ENCODE peak calls at places on chromosomes 2 and 18, in ten cellular contexts. V, T, O, Z, J, D, N, B, C and X are unnamed samples.

GRCh38 chr2:237894396-237894979 is 35.1 kb downstream of the RAMP1 start:
- DNase-seq in B (no peak), O (peak; percentile 56), D (no peak), N (no peak), V (no peak), T (no peak), Z (no peak), J (no peak), C (no peak), X (no peak)

GRCh38 chr2:160282063-160282580 is 82.0 kb upstream of the ITGB6 start:
- DNase-seq in T (no peak), V (no peak), D (peak; percentile 10), N (no peak), B (no peak), C (no peak), J (no peak), O (no peak), Z (no peak), X (no peak)

GRCh38 chr2:926259-926780 is 24.3 kb upstream of the SNTG2 start:
- DNase-seq in D (no peak), J (no peak), B (no peak), O (no peak), T (no peak), N (no peak), C (no peak), V (no peak), Z (no peak), X (no peak)

GRCh38 chr2:18454692-18455255 is 105.7 kb downstream of the RDH14 start:
- DNase-seq in N (no peak), B (peak; percentile 65), J (no peak), T (peak; percentile 21), Z (no peak), V (no peak), C (no peak), D (no peak), O (no peak), X (no peak)

GRCh38 chr2:138123741-138124140 is 159.5 kb downstream of the HNMT start:
- DNase-seq in J (no peak), C (no peak), N (no peak), Z (no peak), V (no peak), B (no peak), O (no peak), D (no peak), T (no peak), X (no peak)

GRCh38 chr18:57436193-57436964 is 1.2 kb downstream of the ONECUT2 start:
- DNase-seq in J (no peak), V (no peak), O (peak; percentile 79), Z (no peak), C (no peak), T (no peak), D (no peak), N (no peak), B (no peak), X (no peak)

GRCh38 chr2:74886811-74887210 is 52.9 kb downstream of the HK2 start:
- DNase-seq in O (no peak), D (no peak), N (no peak), J (no peak), B (no peak), C (no peak), V (no peak), Z (no peak), T (no peak), X (no peak)

GRCh38 chr2:9392895-9393757 is 30.2 kb downstream of the ITGB1BP1 start:
- DNase-seq in D (no peak), J (peak; percentile 35), T (no peak), V (peak; percentile 21), C (no peak), O (peak; percentile 88), Z (no peak), B (peak; percentile 91), N (no peak), X (peak; percentile 69)

GRCh38 chr18:72867721-72868665 is at the start of gene NETO1:
- DNase-seq in Z (no peak), B (peak; percentile 56), N (peak; percentile 41), C (no peak), D (no peak), T (no peak), J (no peak), V (peak; percentile 54), O (peak; percentile 67), X (no peak)

GRCh38 chr18:72869786-72870185 is 2.0 kb upstream of the NETO1 start:
- DNase-seq in J (no peak), B (no peak), D (no peak), Z (no peak), V (peak; percentile 20), N (no peak), O (no peak), T (no peak), C (no peak), X (no peak)

GRCh38 chr18:72871091-72871490 is 3.3 kb upstream of the NETO1 start:
- DNase-seq in J (no peak), B (no peak), Z (no peak), O (no peak), V (no peak), T (no peak), C (peak; percentile 6), D (no peak), N (peak; percentile 81), X (no peak)

GRCh38 chr18:72866901-72867701 is 686 bp downstream of the NETO1 start:
- DNase-seq in B (peak; percentile 65), C (no peak), V (peak; percentile 62), D (no peak), N (no peak), T (no peak), Z (no peak), J (no peak), O (no peak), X (no peak)

DNA sequence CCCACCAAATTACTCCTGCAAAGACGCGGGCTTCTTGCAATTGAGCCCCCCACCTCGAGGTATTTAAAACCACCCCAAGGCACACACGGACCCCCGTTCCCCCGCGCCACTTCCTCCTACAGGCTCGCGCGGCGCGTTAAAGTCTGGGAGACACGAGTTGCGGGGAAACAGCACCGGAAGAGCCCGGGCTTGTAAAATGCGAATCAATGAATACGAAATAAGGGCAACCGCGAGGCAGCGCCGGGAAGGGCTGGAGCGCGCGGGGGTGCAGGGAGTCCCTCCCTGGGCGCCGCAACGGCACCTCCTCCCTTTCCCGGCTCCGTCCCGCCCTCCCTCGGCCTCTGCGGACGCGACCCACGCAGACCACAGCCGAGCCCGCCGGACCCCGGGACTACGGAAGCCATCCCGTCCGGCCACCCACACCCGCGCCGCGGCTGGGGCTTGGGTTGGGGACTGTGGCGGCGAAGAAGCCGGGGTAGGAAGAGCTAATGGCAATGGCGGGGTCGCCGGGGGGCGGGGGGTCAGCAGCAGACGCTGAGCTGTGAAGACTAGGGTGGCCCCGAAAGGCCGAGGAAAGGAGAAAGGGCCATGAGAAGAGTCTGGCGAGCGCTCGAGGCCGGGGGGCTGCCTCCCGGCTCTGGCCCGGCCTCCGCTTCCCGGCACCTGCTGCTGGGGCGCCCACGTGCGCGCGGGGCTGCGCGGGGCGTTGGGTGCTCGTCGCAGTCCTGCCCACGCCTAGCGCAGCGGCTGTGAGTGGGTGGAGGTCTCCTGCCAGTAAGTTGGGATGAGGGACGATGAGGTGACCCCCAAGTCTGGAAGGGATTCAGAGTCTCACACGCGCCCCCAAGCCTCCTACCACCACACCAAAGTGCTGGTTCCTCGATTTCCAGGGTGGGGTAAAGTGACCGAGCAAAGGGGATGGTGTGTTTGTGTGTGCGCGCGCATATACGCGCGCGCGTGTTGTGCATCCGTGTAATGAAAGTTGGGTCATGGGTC is 1.2 kb upstream of the NETO1 start:
- DNase-seq in J (no peak), B (peak; percentile 74), T (no peak), V (peak; percentile 30), O (no peak), D (no peak), C (no peak), N (no peak), Z (no peak), X (no peak)
- H3K4me3 ChIP-seq in J (peak overlapping the region; percentile 28), B (no peak overlapping the region), T (peak overlapping the region; percentile 47), V (peak overlapping the region; percentile 57), O (no peak overlapping the region), D (no peak overlapping the region), C (peak overlapping the region; percentile 36), N (peak overlapping the region; percentile 66), Z (no peak overlapping the region), X (peak overlapping the region; percentile 45)

GRCh38 chr2:235666240-235666781 is 172.5 kb downstream of the AGAP1 start:
- DNase-seq in O (no peak), J (no peak), V (peak; percentile 78), D (peak; percentile 62), N (peak; percentile 80), B (peak; percentile 85), C (peak; percentile 90), Z (no peak), T (no peak), X (no peak)

GRCh38 chr2:235670974-235671787 is 177.3 kb downstream of the AGAP1 start:
- DNase-seq in O (no peak), N (no peak), C (no peak), J (peak; percentile 40), D (no peak), V (no peak), T (no peak), B (peak; percentile 73), Z (no peak), X (no peak)

GRCh38 chr2:235668782-235669181 is 174.9 kb downstream of the AGAP1 start:
- DNase-seq in B (no peak), D (no peak), V (no peak), O (no peak), T (no peak), J (no peak), C (no peak), N (no peak), Z (no peak), X (no peak)

GRCh38 chr2:235669983-235670962 is 176.4 kb downstream of the AGAP1 start:
- DNase-seq in N (peak; percentile 64), D (no peak), J (peak; percentile 68), Z (no peak), C (peak; percentile 81), O (peak; percentile 75), B (peak; percentile 98), T (no peak), V (peak; percentile 86), X (no peak)

DNA sequence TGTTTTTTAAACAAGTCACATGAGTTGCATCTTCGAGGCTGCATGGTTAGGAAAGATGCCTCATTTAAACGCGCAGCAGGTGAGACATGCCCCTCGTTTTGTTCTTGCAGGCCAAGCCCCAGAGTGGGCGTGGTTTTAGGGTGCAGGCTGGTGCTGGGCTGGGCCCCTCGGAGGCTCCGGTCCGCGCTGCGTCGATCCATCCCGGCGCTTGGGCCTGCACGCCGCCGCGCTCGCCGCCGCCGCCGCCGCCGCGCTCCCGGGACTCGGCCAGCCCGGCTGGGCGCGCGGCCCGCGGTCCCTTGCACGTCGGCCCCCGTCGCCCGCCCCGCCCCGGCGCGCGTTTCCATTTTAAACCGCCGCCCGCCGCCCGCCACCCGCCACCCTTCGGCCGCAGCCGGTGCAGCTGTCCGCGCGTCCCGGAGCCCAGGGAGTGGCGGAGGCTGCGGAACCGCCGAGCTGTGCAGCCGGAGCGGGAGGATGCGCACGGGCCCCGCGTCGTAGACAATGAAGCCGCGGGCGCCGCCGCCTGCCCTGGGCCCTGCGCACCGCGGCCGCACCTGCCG is 175.5 kb downstream of the AGAP1 start:
- DNase-seq in T (no peak), J (peak; percentile 83), V (peak; percentile 85), N (peak; percentile 79), O (peak; percentile 82), C (peak; percentile 58), Z (no peak), D (peak; percentile 59), B (peak; percentile 96), X (no peak)
- H3K27ac ChIP-seq in T (no peak overlapping the region), J (no peak overlapping the region), V (no peak overlapping the region), N (no peak overlapping the region), O (no peak overlapping the region), C (no peak overlapping the region), Z (no peak overlapping the region), D (no peak overlapping the region), B (no peak overlapping the region), X (no peak overlapping the region)

GRCh38 chr2:231058761-231059550 is 2.3 kb downstream of the PSMD1 start:
- DNase-seq in B (peak; percentile 72), O (no peak), J (no peak), T (no peak), Z (no peak), V (no peak), D (no peak), C (peak; percentile 22), N (peak; percentile 25), X (no peak)
- H3K4me3 ChIP-seq in B (peak overlapping the region; percentile 13), O (peak overlapping the region; percentile 3), J (peak overlapping the region; percentile 99), T (no peak overlapping the region), Z (peak overlapping the region; percentile 90), V (no peak overlapping the region), D (no peak overlapping the region), C (no peak overlapping the region), N (peak overlapping the region; percentile 100), X (no peak overlapping the region)

GRCh38 chr2:241926541-241927311 is 57.2 kb downstream of the RTP5 start:
- DNase-seq in Z (no peak), N (no peak), D (no peak), T (no peak), O (no peak), V (no peak), C (no peak), J (peak; percentile 42), B (peak; percentile 23), X (no peak)
- H3K27ac ChIP-seq in Z (no peak overlapping the region), N (no peak overlapping the region), D (no peak overlapping the region), T (no peak overlapping the region), O (no peak overlapping the region), V (no peak overlapping the region), C (no peak overlapping the region), J (no peak overlapping the region), B (no peak overlapping the region), X (no peak overlapping the region)